ENCODE peak calls at places on chromosome 5, in six cellular contexts. H is upper lobe of right lung, G is lung, I is neural progenitor cell, M is GM23248, P is RWPE2. W is an unnamed sample.

GRCh38 chr5:4579679-4580078 is 560.5 kb upstream of the ADAMTS16 start:
- DNase-seq in H (no peak), G (no peak), I (no peak), M (no peak), P (no peak), W (no peak)

GRCh38 chr5:154771383-154771901 is 16.3 kb downstream of the LARP1 start:
- DNase-seq in H (no peak), G (no peak), I (peak; percentile 58), M (peak; percentile 94), P (no peak), W (no peak)

GRCh38 chr5:143494162-143494561 is 90.7 kb upstream of the NR3C1 start:
- DNase-seq in H (no peak), G (no peak), I (no peak), M (peak; percentile 90), P (no peak), W (no peak)

GRCh38 chr5:140252470-140253126 is 50.3 kb downstream of the PFDN1 start:
- DNase-seq in H (no peak), G (no peak), I (no peak), M (no peak), P (no peak), W (no peak)

GRCh38 chr5:173313311-173313710 is 14.9 kb downstream of the STC2 start:
- DNase-seq in H (no peak), G (no peak), I (no peak), M (no peak), P (no peak), W (no peak)

GRCh38 chr5:82620957-82621600 is 342.9 kb upstream of the RPS23 start:
- DNase-seq in H (no peak), G (no peak), I (no peak), M (no peak), P (no peak), W (no peak)

GRCh38 chr5:172640822-172641358 is at the start of gene NEURL1B:
- DNase-seq in H (peak; percentile 83), G (no peak), I (peak; percentile 95), M (peak; percentile 70), P (peak; percentile 87), W (peak; percentile 88)

GRCh38 chr5:107668933-107669542 is 1.7 kb downstream of the EFNA5 start:
- DNase-seq in H (no peak), G (no peak), I (peak; percentile 37), M (peak; percentile 11), P (no peak), W (peak; percentile 20)

GRCh38 chr5:74684900-74685851 is at the start of gene HEXB:
- DNase-seq in H (peak; percentile 97), G (peak; percentile 91), I (peak; percentile 90), M (peak; percentile 96), P (peak; percentile 94), W (peak; percentile 94)

GRCh38 chr5:6302684-6303083 is 75.7 kb downstream of the MED10 start:
- DNase-seq in H (no peak), G (no peak), I (peak; percentile 63), M (peak; percentile 5), P (no peak), W (no peak)

GRCh38 chr5:14675865-14676300 is 11.4 kb downstream of the OTULIN start:
- DNase-seq in H (no peak), G (no peak), I (no peak), M (no peak), P (no peak), W (no peak)
- H3K4me3 ChIP-seq in H (no peak overlapping the region), G (no peak overlapping the region), I (no peak overlapping the region), M (no peak overlapping the region), P (no peak overlapping the region), W (no peak overlapping the region)

GRCh38 chr5:150013931-150014330 is 13.4 kb downstream of the HMGXB3 start:
- DNase-seq in H (no peak), G (no peak), I (no peak), M (no peak), P (no peak), W (no peak)
- H3K36me3 ChIP-seq in H (peaks cover 99% of the 10 kb centered on the region), G (peaks cover 42% of the 10 kb centered on the region), I (peaks cover 31% of the 10 kb centered on the region), M (peaks cover 72% of the 10 kb centered on the region), P (peaks cover 98% of the 10 kb centered on the region), W (peaks cover 9% of the 10 kb centered on the region)

GRCh38 chr5:160312139-160312959 is at the start of gene CCNJL:
- DNase-seq in H (peak; percentile 90), G (peak; percentile 66), I (peak; percentile 94), M (peak; percentile 30), P (peak; percentile 80), W (peak; percentile 52)
- H3K4me3 ChIP-seq in H (peak within 1 kb of the TSS; percentile 60), G (peak within 1 kb of the TSS; percentile 72), I (peak within 1 kb of the TSS; percentile 83), M (peak within 1 kb of the TSS; percentile 52), P (peak within 1 kb of the TSS; percentile 92), W (peak within 1 kb of the TSS; percentile 74)

DNA sequence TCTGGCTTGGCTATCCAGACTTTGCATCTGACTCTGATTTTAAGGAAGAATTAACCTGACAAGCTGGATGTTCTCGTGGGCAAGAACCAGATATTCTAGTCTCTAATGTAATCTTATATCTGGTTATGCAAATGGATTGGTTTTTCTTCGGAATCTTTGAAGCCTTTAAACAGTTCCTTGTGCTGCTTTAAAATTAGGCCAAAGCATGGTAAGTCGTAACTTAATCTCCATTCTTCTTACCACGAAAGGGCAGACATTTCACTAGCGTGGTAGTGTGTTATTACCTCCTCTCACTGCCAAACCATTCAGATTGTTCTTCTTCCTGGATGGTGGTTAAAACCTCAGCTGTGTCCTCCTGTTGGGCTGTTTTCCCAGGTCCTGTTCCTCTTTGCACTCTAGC is 34.1 kb upstream of the TTC23L start:
- DNase-seq in H (no peak), G (no peak), I (no peak), M (no peak), P (no peak), W (no peak)
- H3K36me3 ChIP-seq in H (peaks cover 33% of the 10 kb centered on the region), G (peaks cover 9% of the 10 kb centered on the region), I (no peaks in the 10 kb centered on the region), M (peaks cover 38% of the 10 kb centered on the region), P (peaks cover 51% of the 10 kb centered on the region), W (no peaks in the 10 kb centered on the region)